ENCODE peak calls at places on chromosomes 4 and X, in ten cellular contexts. One of them, this sample, is unnamed.

GRCh38 chr4:85909851-85910250 is 434.9 kb downstream of the ARHGAP24 start:
- DNase-seq in globus pallidus: no peak
- DNase-seq in DMS153: no peak
- DNase-seq in naive thymus-derived CD8-positive, alpha-beta T cell: no peak
- DNase-seq in germinal center: no peak
- DNase-seq in NCI-H510A treated with DMSO at 0.1 percent for 48 hours: no peak
- DNase-seq in NCI-H2029: peak; percentile 77
- DNase-seq in activated naive CD4-positive, alpha-beta T cell treated with anti-CD3 and anti-CD28 coated beads for 36 hours: no peak
- DNase-seq in testis: no peak
- DNase-seq in NCI-H1105 treated with DMSO at 0.1 percent for 48 hours: peak; percentile 4
- DNase-seq in this sample: no peak

GRCh38 chr4:37742149-37742548 is 56.0 kb upstream of the RELL1 start:
- DNase-seq in globus pallidus: no peak
- DNase-seq in DMS153: no peak
- DNase-seq in naive thymus-derived CD8-positive, alpha-beta T cell: no peak
- DNase-seq in germinal center: no peak
- DNase-seq in NCI-H510A treated with DMSO at 0.1 percent for 48 hours: no peak
- DNase-seq in NCI-H2029: no peak
- DNase-seq in activated naive CD4-positive, alpha-beta T cell treated with anti-CD3 and anti-CD28 coated beads for 36 hours: no peak
- DNase-seq in testis: no peak
- DNase-seq in NCI-H1105 treated with DMSO at 0.1 percent for 48 hours: no peak
- DNase-seq in this sample: no peak

GRCh38 chrX:110665223-110665622 is 130.4 kb downstream of the CHRDL1 start:
- DNase-seq in globus pallidus: no peak
- DNase-seq in DMS153: no peak
- DNase-seq in naive thymus-derived CD8-positive, alpha-beta T cell: no peak
- DNase-seq in germinal center: no peak
- DNase-seq in NCI-H510A treated with DMSO at 0.1 percent for 48 hours: no peak
- DNase-seq in NCI-H2029: no peak
- DNase-seq in activated naive CD4-positive, alpha-beta T cell treated with anti-CD3 and anti-CD28 coated beads for 36 hours: no peak
- DNase-seq in testis: no peak
- DNase-seq in NCI-H1105 treated with DMSO at 0.1 percent for 48 hours: no peak
- DNase-seq in this sample: no peak

GRCh38 chrX:51456246-51456645 is 40.1 kb downstream of the NUDT11 start:
- DNase-seq in globus pallidus: no peak
- DNase-seq in DMS153: no peak
- DNase-seq in naive thymus-derived CD8-positive, alpha-beta T cell: no peak
- DNase-seq in germinal center: no peak
- DNase-seq in NCI-H510A treated with DMSO at 0.1 percent for 48 hours: no peak
- DNase-seq in NCI-H2029: no peak
- DNase-seq in activated naive CD4-positive, alpha-beta T cell treated with anti-CD3 and anti-CD28 coated beads for 36 hours: no peak
- DNase-seq in testis: no peak
- DNase-seq in NCI-H1105 treated with DMSO at 0.1 percent for 48 hours: no peak
- DNase-seq in this sample: no peak

GRCh38 chr4:6929339-6929734 is 19.7 kb downstream of the TBC1D14 start:
- DNase-seq in globus pallidus: no peak
- DNase-seq in DMS153: no peak
- DNase-seq in naive thymus-derived CD8-positive, alpha-beta T cell: no peak
- DNase-seq in germinal center: no peak
- DNase-seq in NCI-H510A treated with DMSO at 0.1 percent for 48 hours: no peak
- DNase-seq in NCI-H2029: no peak
- DNase-seq in activated naive CD4-positive, alpha-beta T cell treated with anti-CD3 and anti-CD28 coated beads for 36 hours: no peak
- DNase-seq in testis: no peak
- DNase-seq in NCI-H1105 treated with DMSO at 0.1 percent for 48 hours: no peak
- DNase-seq in this sample: no peak

GRCh38 chr4:30716671-30717207 is 3.4 kb upstream of the PCDH7 start:
- DNase-seq in globus pallidus: peak; percentile 27
- DNase-seq in DMS153: no peak
- DNase-seq in naive thymus-derived CD8-positive, alpha-beta T cell: no peak
- DNase-seq in germinal center: no peak
- DNase-seq in NCI-H510A treated with DMSO at 0.1 percent for 48 hours: peak; percentile 16
- DNase-seq in NCI-H2029: no peak
- DNase-seq in activated naive CD4-positive, alpha-beta T cell treated with anti-CD3 and anti-CD28 coated beads for 36 hours: no peak
- DNase-seq in testis: no peak
- DNase-seq in NCI-H1105 treated with DMSO at 0.1 percent for 48 hours: peak; percentile 40
- DNase-seq in this sample: peak; percentile 62

GRCh38 chr4:48033825-48034413 is 17.3 kb downstream of the NIPAL1 start:
- DNase-seq in globus pallidus: no peak
- DNase-seq in DMS153: no peak
- DNase-seq in naive thymus-derived CD8-positive, alpha-beta T cell: peak; percentile 73
- DNase-seq in germinal center: peak; percentile 70
- DNase-seq in NCI-H510A treated with DMSO at 0.1 percent for 48 hours: peak; percentile 3
- DNase-seq in NCI-H2029: no peak
- DNase-seq in activated naive CD4-positive, alpha-beta T cell treated with anti-CD3 and anti-CD28 coated beads for 36 hours: peak; percentile 87
- DNase-seq in testis: peak; percentile 30
- DNase-seq in NCI-H1105 treated with DMSO at 0.1 percent for 48 hours: no peak
- DNase-seq in this sample: no peak

GRCh38 chr4:78057600-78058560 is 757 bp downstream of the FRAS1 start:
- DNase-seq in globus pallidus: no peak
- DNase-seq in DMS153: no peak
- DNase-seq in naive thymus-derived CD8-positive, alpha-beta T cell: no peak
- DNase-seq in germinal center: peak; percentile 25
- DNase-seq in NCI-H510A treated with DMSO at 0.1 percent for 48 hours: peak; percentile 73
- DNase-seq in NCI-H2029: peak; percentile 10
- DNase-seq in activated naive CD4-positive, alpha-beta T cell treated with anti-CD3 and anti-CD28 coated beads for 36 hours: peak; percentile 50
- DNase-seq in testis: peak; percentile 42
- DNase-seq in NCI-H1105 treated with DMSO at 0.1 percent for 48 hours: peak; percentile 7
- DNase-seq in this sample: peak; percentile 60

GRCh38 chrX:41672643-41673042 is 16.1 kb upstream of the GPR34 start:
- DNase-seq in globus pallidus: no peak
- DNase-seq in DMS153: no peak
- DNase-seq in naive thymus-derived CD8-positive, alpha-beta T cell: no peak
- DNase-seq in germinal center: no peak
- DNase-seq in NCI-H510A treated with DMSO at 0.1 percent for 48 hours: no peak
- DNase-seq in NCI-H2029: no peak
- DNase-seq in activated naive CD4-positive, alpha-beta T cell treated with anti-CD3 and anti-CD28 coated beads for 36 hours: no peak
- DNase-seq in testis: no peak
- DNase-seq in NCI-H1105 treated with DMSO at 0.1 percent for 48 hours: no peak
- DNase-seq in this sample: no peak

GRCh38 chr4:104693601-104694201 is 199.0 kb upstream of the CXXC4 start:
- DNase-seq in globus pallidus: no peak
- DNase-seq in DMS153: no peak
- DNase-seq in naive thymus-derived CD8-positive, alpha-beta T cell: no peak
- DNase-seq in germinal center: peak; percentile 7
- DNase-seq in NCI-H510A treated with DMSO at 0.1 percent for 48 hours: no peak
- DNase-seq in NCI-H2029: no peak
- DNase-seq in activated naive CD4-positive, alpha-beta T cell treated with anti-CD3 and anti-CD28 coated beads for 36 hours: no peak
- DNase-seq in testis: no peak
- DNase-seq in NCI-H1105 treated with DMSO at 0.1 percent for 48 hours: no peak
- DNase-seq in this sample: no peak

GRCh38 chrX:75038925-75039324 is 113.7 kb upstream of the NEXMIF start:
- DNase-seq in globus pallidus: peak; percentile 12
- DNase-seq in DMS153: no peak
- DNase-seq in naive thymus-derived CD8-positive, alpha-beta T cell: no peak
- DNase-seq in germinal center: no peak
- DNase-seq in NCI-H510A treated with DMSO at 0.1 percent for 48 hours: no peak
- DNase-seq in NCI-H2029: no peak
- DNase-seq in activated naive CD4-positive, alpha-beta T cell treated with anti-CD3 and anti-CD28 coated beads for 36 hours: peak; percentile 29
- DNase-seq in testis: peak; percentile 18
- DNase-seq in NCI-H1105 treated with DMSO at 0.1 percent for 48 hours: no peak
- DNase-seq in this sample: peak; percentile 3

GRCh38 chr4:143207555-143207954 is 22.8 kb downstream of the USP38 start:
- DNase-seq in globus pallidus: peak; percentile 62
- DNase-seq in DMS153: no peak
- DNase-seq in naive thymus-derived CD8-positive, alpha-beta T cell: no peak
- DNase-seq in germinal center: no peak
- DNase-seq in NCI-H510A treated with DMSO at 0.1 percent for 48 hours: no peak
- DNase-seq in NCI-H2029: no peak
- DNase-seq in activated naive CD4-positive, alpha-beta T cell treated with anti-CD3 and anti-CD28 coated beads for 36 hours: no peak
- DNase-seq in testis: no peak
- DNase-seq in NCI-H1105 treated with DMSO at 0.1 percent for 48 hours: no peak
- DNase-seq in this sample: no peak

GRCh38 chr4:150411527-150411926 is 170.4 kb upstream of the MAB21L2 start:
- DNase-seq in globus pallidus: no peak
- DNase-seq in DMS153: no peak
- DNase-seq in naive thymus-derived CD8-positive, alpha-beta T cell: no peak
- DNase-seq in germinal center: no peak
- DNase-seq in NCI-H510A treated with DMSO at 0.1 percent for 48 hours: no peak
- DNase-seq in NCI-H2029: no peak
- DNase-seq in activated naive CD4-positive, alpha-beta T cell treated with anti-CD3 and anti-CD28 coated beads for 36 hours: no peak
- DNase-seq in testis: no peak
- DNase-seq in NCI-H1105 treated with DMSO at 0.1 percent for 48 hours: no peak
- DNase-seq in this sample: no peak

GRCh38 chrX:53716328-53717088 is 30.0 kb upstream of the HUWE1 start:
- DNase-seq in globus pallidus: no peak
- DNase-seq in DMS153: peak; percentile 8
- DNase-seq in naive thymus-derived CD8-positive, alpha-beta T cell: peak; percentile 71
- DNase-seq in germinal center: no peak
- DNase-seq in NCI-H510A treated with DMSO at 0.1 percent for 48 hours: no peak
- DNase-seq in NCI-H2029: no peak
- DNase-seq in activated naive CD4-positive, alpha-beta T cell treated with anti-CD3 and anti-CD28 coated beads for 36 hours: peak; percentile 81
- DNase-seq in testis: no peak
- DNase-seq in NCI-H1105 treated with DMSO at 0.1 percent for 48 hours: no peak
- DNase-seq in this sample: no peak

GRCh38 chr4:136438645-136439044 is 1093.6 kb downstream of the PCDH18 start:
- DNase-seq in globus pallidus: no peak
- DNase-seq in DMS153: no peak
- DNase-seq in naive thymus-derived CD8-positive, alpha-beta T cell: no peak
- DNase-seq in germinal center: no peak
- DNase-seq in NCI-H510A treated with DMSO at 0.1 percent for 48 hours: no peak
- DNase-seq in NCI-H2029: no peak
- DNase-seq in activated naive CD4-positive, alpha-beta T cell treated with anti-CD3 and anti-CD28 coated beads for 36 hours: no peak
- DNase-seq in testis: no peak
- DNase-seq in NCI-H1105 treated with DMSO at 0.1 percent for 48 hours: no peak
- DNase-seq in this sample: no peak

GRCh38 chr4:122666527-122667245 is 45.8 kb upstream of the IL21 start:
- DNase-seq in globus pallidus: no peak
- DNase-seq in DMS153: no peak
- DNase-seq in naive thymus-derived CD8-positive, alpha-beta T cell: no peak
- DNase-seq in germinal center: no peak
- DNase-seq in NCI-H510A treated with DMSO at 0.1 percent for 48 hours: no peak
- DNase-seq in NCI-H2029: no peak
- DNase-seq in activated naive CD4-positive, alpha-beta T cell treated with anti-CD3 and anti-CD28 coated beads for 36 hours: peak; percentile 34
- DNase-seq in testis: no peak
- DNase-seq in NCI-H1105 treated with DMSO at 0.1 percent for 48 hours: no peak
- DNase-seq in this sample: no peak

GRCh38 chr4:94947681-94948108 is 189.9 kb downstream of the BMPR1B start:
- DNase-seq in globus pallidus: no peak
- DNase-seq in DMS153: no peak
- DNase-seq in naive thymus-derived CD8-positive, alpha-beta T cell: no peak
- DNase-seq in germinal center: no peak
- DNase-seq in NCI-H510A treated with DMSO at 0.1 percent for 48 hours: no peak
- DNase-seq in NCI-H2029: no peak
- DNase-seq in activated naive CD4-positive, alpha-beta T cell treated with anti-CD3 and anti-CD28 coated beads for 36 hours: no peak
- DNase-seq in testis: no peak
- DNase-seq in NCI-H1105 treated with DMSO at 0.1 percent for 48 hours: no peak
- DNase-seq in this sample: no peak

GRCh38 chrX:103362504-103362903 is 6.2 kb downstream of the TCEAL9 start:
- DNase-seq in globus pallidus: no peak
- DNase-seq in DMS153: no peak
- DNase-seq in naive thymus-derived CD8-positive, alpha-beta T cell: no peak
- DNase-seq in germinal center: no peak
- DNase-seq in NCI-H510A treated with DMSO at 0.1 percent for 48 hours: no peak
- DNase-seq in NCI-H2029: no peak
- DNase-seq in activated naive CD4-positive, alpha-beta T cell treated with anti-CD3 and anti-CD28 coated beads for 36 hours: no peak
- DNase-seq in testis: no peak
- DNase-seq in NCI-H1105 treated with DMSO at 0.1 percent for 48 hours: no peak
- DNase-seq in this sample: no peak

GRCh38 chr4:147440442-147440841 is 40.5 kb upstream of the EDNRA start:
- DNase-seq in globus pallidus: no peak
- DNase-seq in DMS153: no peak
- DNase-seq in naive thymus-derived CD8-positive, alpha-beta T cell: no peak
- DNase-seq in germinal center: no peak
- DNase-seq in NCI-H510A treated with DMSO at 0.1 percent for 48 hours: no peak
- DNase-seq in NCI-H2029: no peak
- DNase-seq in activated naive CD4-positive, alpha-beta T cell treated with anti-CD3 and anti-CD28 coated beads for 36 hours: no peak
- DNase-seq in testis: no peak
- DNase-seq in NCI-H1105 treated with DMSO at 0.1 percent for 48 hours: no peak
- DNase-seq in this sample: no peak

GRCh38 chr4:67700119-67700873 is 659 bp downstream of the UBA6 start:
- DNase-seq in globus pallidus: peak; percentile 17
- DNase-seq in DMS153: no peak
- DNase-seq in naive thymus-derived CD8-positive, alpha-beta T cell: no peak
- DNase-seq in germinal center: peak; percentile 28
- DNase-seq in NCI-H510A treated with DMSO at 0.1 percent for 48 hours: peak; percentile 57
- DNase-seq in NCI-H2029: no peak
- DNase-seq in activated naive CD4-positive, alpha-beta T cell treated with anti-CD3 and anti-CD28 coated beads for 36 hours: peak; percentile 23
- DNase-seq in testis: no peak
- DNase-seq in NCI-H1105 treated with DMSO at 0.1 percent for 48 hours: peak; percentile 13
- DNase-seq in this sample: no peak

GRCh38 chr4:47824844-47825243 is 13.0 kb downstream of the CORIN start:
- DNase-seq in globus pallidus: no peak
- DNase-seq in DMS153: no peak
- DNase-seq in naive thymus-derived CD8-positive, alpha-beta T cell: no peak
- DNase-seq in germinal center: no peak
- DNase-seq in NCI-H510A treated with DMSO at 0.1 percent for 48 hours: no peak
- DNase-seq in NCI-H2029: peak; percentile 26
- DNase-seq in activated naive CD4-positive, alpha-beta T cell treated with anti-CD3 and anti-CD28 coated beads for 36 hours: no peak
- DNase-seq in testis: no peak
- DNase-seq in NCI-H1105 treated with DMSO at 0.1 percent for 48 hours: no peak
- DNase-seq in this sample: no peak

GRCh38 chr4:5759236-5760075 is 48.5 kb downstream of the EVC start:
- DNase-seq in globus pallidus: no peak
- DNase-seq in DMS153: no peak
- DNase-seq in naive thymus-derived CD8-positive, alpha-beta T cell: no peak
- DNase-seq in germinal center: no peak
- DNase-seq in NCI-H510A treated with DMSO at 0.1 percent for 48 hours: no peak
- DNase-seq in NCI-H2029: no peak
- DNase-seq in activated naive CD4-positive, alpha-beta T cell treated with anti-CD3 and anti-CD28 coated beads for 36 hours: no peak
- DNase-seq in testis: no peak
- DNase-seq in NCI-H1105 treated with DMSO at 0.1 percent for 48 hours: no peak
- DNase-seq in this sample: no peak

GRCh38 chr4:181711387-181711786 is 531.8 kb upstream of the TENM3 start:
- DNase-seq in globus pallidus: no peak
- DNase-seq in DMS153: no peak
- DNase-seq in naive thymus-derived CD8-positive, alpha-beta T cell: no peak
- DNase-seq in germinal center: no peak
- DNase-seq in NCI-H510A treated with DMSO at 0.1 percent for 48 hours: no peak
- DNase-seq in NCI-H2029: no peak
- DNase-seq in activated naive CD4-positive, alpha-beta T cell treated with anti-CD3 and anti-CD28 coated beads for 36 hours: no peak
- DNase-seq in testis: no peak
- DNase-seq in NCI-H1105 treated with DMSO at 0.1 percent for 48 hours: no peak
- DNase-seq in this sample: no peak

GRCh38 chrX:40423299-40423698 is 157.5 kb upstream of the ATP6AP2 start:
- DNase-seq in globus pallidus: no peak
- DNase-seq in DMS153: no peak
- DNase-seq in naive thymus-derived CD8-positive, alpha-beta T cell: no peak
- DNase-seq in germinal center: no peak
- DNase-seq in NCI-H510A treated with DMSO at 0.1 percent for 48 hours: no peak
- DNase-seq in NCI-H2029: no peak
- DNase-seq in activated naive CD4-positive, alpha-beta T cell treated with anti-CD3 and anti-CD28 coated beads for 36 hours: no peak
- DNase-seq in testis: no peak
- DNase-seq in NCI-H1105 treated with DMSO at 0.1 percent for 48 hours: no peak
- DNase-seq in this sample: no peak

GRCh38 chrX:57951666-57952319 is 41.5 kb upstream of the ZXDA start:
- DNase-seq in globus pallidus: no peak
- DNase-seq in DMS153: no peak
- DNase-seq in naive thymus-derived CD8-positive, alpha-beta T cell: no peak
- DNase-seq in germinal center: no peak
- DNase-seq in NCI-H510A treated with DMSO at 0.1 percent for 48 hours: no peak
- DNase-seq in NCI-H2029: no peak
- DNase-seq in activated naive CD4-positive, alpha-beta T cell treated with anti-CD3 and anti-CD28 coated beads for 36 hours: no peak
- DNase-seq in testis: no peak
- DNase-seq in NCI-H1105 treated with DMSO at 0.1 percent for 48 hours: no peak
- DNase-seq in this sample: no peak

GRCh38 chr4:98658287-98659105 is at the start of gene TSPAN5:
- DNase-seq in globus pallidus: peak; percentile 86
- DNase-seq in DMS153: peak; percentile 68
- DNase-seq in naive thymus-derived CD8-positive, alpha-beta T cell: peak; percentile 80
- DNase-seq in germinal center: peak; percentile 82
- DNase-seq in NCI-H510A treated with DMSO at 0.1 percent for 48 hours: peak; percentile 73
- DNase-seq in NCI-H2029: peak; percentile 37
- DNase-seq in activated naive CD4-positive, alpha-beta T cell treated with anti-CD3 and anti-CD28 coated beads for 36 hours: peak; percentile 77
- DNase-seq in testis: peak; percentile 80
- DNase-seq in NCI-H1105 treated with DMSO at 0.1 percent for 48 hours: peak; percentile 46
- DNase-seq in this sample: peak; percentile 80

GRCh38 chr4:23070848-23071570 is 378.3 kb downstream of the GBA3 start:
- DNase-seq in globus pallidus: no peak
- DNase-seq in DMS153: no peak
- DNase-seq in naive thymus-derived CD8-positive, alpha-beta T cell: no peak
- DNase-seq in germinal center: no peak
- DNase-seq in NCI-H510A treated with DMSO at 0.1 percent for 48 hours: no peak
- DNase-seq in NCI-H2029: no peak
- DNase-seq in activated naive CD4-positive, alpha-beta T cell treated with anti-CD3 and anti-CD28 coated beads for 36 hours: no peak
- DNase-seq in testis: no peak
- DNase-seq in NCI-H1105 treated with DMSO at 0.1 percent for 48 hours: no peak
- DNase-seq in this sample: no peak

GRCh38 chr4:1723131-1723801 is 1.9 kb downstream of the TACC3 start:
- DNase-seq in globus pallidus: no peak
- DNase-seq in DMS153: no peak
- DNase-seq in naive thymus-derived CD8-positive, alpha-beta T cell: peak; percentile 75
- DNase-seq in germinal center: peak; percentile 67
- DNase-seq in NCI-H510A treated with DMSO at 0.1 percent for 48 hours: no peak
- DNase-seq in NCI-H2029: no peak
- DNase-seq in activated naive CD4-positive, alpha-beta T cell treated with anti-CD3 and anti-CD28 coated beads for 36 hours: peak; percentile 72
- DNase-seq in testis: no peak
- DNase-seq in NCI-H1105 treated with DMSO at 0.1 percent for 48 hours: no peak
- DNase-seq in this sample: no peak